ENCODE peak calls at places on chromosomes 12 and 14, in eight cellular contexts. L is CD8-positive, alpha-beta T cell; X is uterus; H is upper lobe of right lung; W is PC-3; N is mucosa of descending colon; F is AG10803; Q is Caco-2. E is an unnamed sample.

GRCh38 chr12:28540324-28540714 is 350.1 kb downstream of the CCDC91 start:
- DNase-seq in F (no peak), W (no peak), H (no peak), Q (no peak), X (no peak), N (no peak), L (no peak), E (no peak)

GRCh38 chr14:105013150-105013787 is 7.6 kb downstream of the CDCA4 start:
- DNase-seq in F (peak), N (no peak), X (no peak), L (no peak), Q (no peak), H (no peak), W (no peak), E (peak)

GRCh38 chr12:13962699-13963098 is 18.7 kb downstream of the GRIN2B start:
- DNase-seq in F (no peak), W (peak), Q (peak), N (no peak), H (no peak), L (no peak), X (no peak), E (no peak)

GRCh38 chr14:64572721-64573508 is 23.2 kb downstream of the PPP1R36 start:
- DNase-seq in F (no peak), Q (no peak), W (no peak), N (no peak), H (no peak), L (no peak), X (no peak), E (no peak)

GRCh38 chr14:95061317-95062093 is 95.8 kb downstream of the DICER1 start:
- DNase-seq in L (no peak), X (no peak), N (no peak), W (no peak), H (peak), F (no peak), Q (no peak), E (no peak)

GRCh38 chr12:78359530-78359929 is 505.0 kb upstream of the SYT1 start:
- DNase-seq in W (no peak), X (peak), H (no peak), F (peak), L (no peak), Q (no peak), N (no peak), E (no peak)

GRCh38 chr12:124286414-124286813 is 8.5 kb upstream of the RFLNA start:
- DNase-seq in L (no peak), Q (no peak), F (no peak), W (no peak), H (no peak), X (no peak), N (peak), E (no peak)

GRCh38 chr12:44858456-44858855 is 17.7 kb downstream of the NELL2 start:
- DNase-seq in Q (no peak), F (no peak), W (no peak), H (no peak), X (no peak), L (no peak), N (no peak), E (no peak)

GRCh38 chr12:43180242-43180641 is 371.8 kb downstream of the ADAMTS20 start:
- DNase-seq in N (no peak), F (no peak), L (no peak), W (no peak), X (no peak), Q (no peak), H (no peak), E (no peak)

DNA sequence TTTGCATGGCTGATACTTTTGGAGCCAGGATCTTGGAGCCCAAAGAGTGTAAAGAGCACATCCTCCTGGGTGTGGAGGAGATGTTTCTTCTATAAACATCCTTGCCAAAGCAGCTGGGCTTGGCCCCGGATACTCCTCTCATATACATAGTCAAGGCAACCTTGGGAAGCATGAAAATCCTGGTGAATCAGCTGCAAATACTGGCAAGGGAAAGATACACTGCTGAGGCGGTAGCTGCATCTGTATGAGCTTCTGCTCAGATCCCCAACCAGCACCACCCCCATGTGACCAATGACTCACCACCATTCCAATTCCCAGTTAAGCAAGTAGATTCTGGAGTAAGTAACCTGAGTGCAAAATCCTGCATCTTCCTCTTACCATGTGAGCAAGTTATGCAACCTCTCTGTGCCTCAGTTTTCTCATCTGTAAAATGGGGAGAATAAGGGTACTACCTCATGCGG is 567.4 kb downstream of the MED13L start:
- DNase-seq in N (no peak), X (peak), L (no peak), F (peak), H (no peak), W (peak), Q (no peak), E (no peak)
- TF ChIP-seq CTCF in N (no peak), X (no peak), L (no peak), F (no peak), H (no peak), W (no peak), Q (no peak), E (no peak)

GRCh38 chr12:122878780-122879612 is 16.9 kb downstream of the VPS37B start:
- DNase-seq in X (no peak), N (peak), F (no peak), Q (no peak), W (no peak), H (no peak), L (peak), E (no peak)

GRCh38 chr12:122884091-122884826 is 11.7 kb downstream of the VPS37B start:
- DNase-seq in X (no peak), Q (no peak), L (no peak), W (no peak), F (no peak), N (no peak), H (no peak), E (no peak)

GRCh38 chr12:122880155-122880605 is 15.7 kb downstream of the VPS37B start:
- DNase-seq in X (no peak), N (no peak), F (no peak), H (no peak), W (no peak), Q (no peak), L (peak), E (no peak)

GRCh38 chr12:122882908-122883563 is 12.9 kb downstream of the VPS37B start:
- DNase-seq in X (no peak), N (no peak), F (no peak), H (no peak), W (no peak), L (no peak), Q (no peak), E (no peak)

DNA sequence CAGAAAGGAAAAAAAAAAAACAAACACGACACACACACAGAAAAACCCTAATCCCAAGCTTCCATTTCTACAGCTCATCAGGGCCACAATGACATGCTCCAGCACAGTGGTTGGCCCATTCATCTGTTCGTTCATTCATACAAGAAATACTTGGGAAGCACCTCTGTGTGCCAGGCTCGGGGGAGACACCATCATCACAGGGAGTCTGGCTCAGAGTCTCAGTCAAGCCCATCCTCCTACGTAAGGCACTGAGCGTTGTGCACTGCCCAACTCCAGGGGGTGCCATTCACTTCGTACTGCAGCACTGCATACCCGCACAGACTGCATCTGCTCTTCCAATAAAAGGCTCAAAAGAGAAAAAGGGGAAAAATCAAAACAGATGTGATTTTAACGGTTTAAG is 15.3 kb downstream of the VPS37B start:
- DNase-seq in Q (no peak), X (no peak), H (no peak), L (peak), W (peak), N (peak), F (peak), E (no peak)
- TF ChIP-seq CTCF in Q (no peak), X (peak), H (peak), L (peak), W (peak), N (no peak), F (peak), E (peak)

DNA sequence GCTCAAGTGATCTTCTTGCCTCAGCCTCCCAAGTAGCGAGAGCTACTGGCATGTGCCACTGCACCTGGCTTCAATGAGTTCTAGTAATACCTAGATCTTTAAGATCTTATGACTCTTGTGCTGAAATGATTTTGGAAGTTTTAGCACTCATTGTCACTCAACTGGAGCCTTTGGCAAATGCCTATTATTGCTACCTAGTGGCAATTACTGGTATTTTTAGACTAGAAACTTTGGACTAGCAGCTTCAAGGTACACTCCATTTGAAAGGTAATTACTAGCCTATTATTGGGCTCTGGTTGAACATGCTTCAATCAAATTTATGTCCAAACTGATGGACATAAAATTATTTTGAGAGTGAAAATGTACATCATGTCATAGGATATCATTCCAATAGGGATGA is 80.7 kb upstream of the MUCL1 start:
- DNase-seq in Q (no peak), H (no peak), X (no peak), L (no peak), N (no peak), F (no peak), W (peak), E (no peak)
- TF ChIP-seq CTCF in Q (no peak), H (no peak), X (no peak), L (no peak), N (no peak), F (no peak), W (peak), E (no peak)

GRCh38 chr14:60188115-60188514 is 22.9 kb upstream of the DHRS7 start:
- DNase-seq in X (no peak), H (no peak), Q (no peak), F (no peak), N (no peak), L (no peak), W (peak), E (no peak)

GRCh38 chr14:60183724-60184596 is 18.8 kb upstream of the DHRS7 start:
- DNase-seq in W (peak), F (peak), H (no peak), X (no peak), N (no peak), Q (peak), L (no peak), E (no peak)

GRCh38 chr14:60188696-60189095 is 23.5 kb upstream of the DHRS7 start:
- DNase-seq in X (no peak), F (no peak), N (no peak), H (no peak), W (no peak), L (no peak), Q (no peak), E (no peak)

GRCh38 chr14:60183138-60183537 is 17.9 kb upstream of the DHRS7 start:
- DNase-seq in N (no peak), X (no peak), L (no peak), F (no peak), Q (no peak), W (no peak), H (no peak), E (no peak)

DNA sequence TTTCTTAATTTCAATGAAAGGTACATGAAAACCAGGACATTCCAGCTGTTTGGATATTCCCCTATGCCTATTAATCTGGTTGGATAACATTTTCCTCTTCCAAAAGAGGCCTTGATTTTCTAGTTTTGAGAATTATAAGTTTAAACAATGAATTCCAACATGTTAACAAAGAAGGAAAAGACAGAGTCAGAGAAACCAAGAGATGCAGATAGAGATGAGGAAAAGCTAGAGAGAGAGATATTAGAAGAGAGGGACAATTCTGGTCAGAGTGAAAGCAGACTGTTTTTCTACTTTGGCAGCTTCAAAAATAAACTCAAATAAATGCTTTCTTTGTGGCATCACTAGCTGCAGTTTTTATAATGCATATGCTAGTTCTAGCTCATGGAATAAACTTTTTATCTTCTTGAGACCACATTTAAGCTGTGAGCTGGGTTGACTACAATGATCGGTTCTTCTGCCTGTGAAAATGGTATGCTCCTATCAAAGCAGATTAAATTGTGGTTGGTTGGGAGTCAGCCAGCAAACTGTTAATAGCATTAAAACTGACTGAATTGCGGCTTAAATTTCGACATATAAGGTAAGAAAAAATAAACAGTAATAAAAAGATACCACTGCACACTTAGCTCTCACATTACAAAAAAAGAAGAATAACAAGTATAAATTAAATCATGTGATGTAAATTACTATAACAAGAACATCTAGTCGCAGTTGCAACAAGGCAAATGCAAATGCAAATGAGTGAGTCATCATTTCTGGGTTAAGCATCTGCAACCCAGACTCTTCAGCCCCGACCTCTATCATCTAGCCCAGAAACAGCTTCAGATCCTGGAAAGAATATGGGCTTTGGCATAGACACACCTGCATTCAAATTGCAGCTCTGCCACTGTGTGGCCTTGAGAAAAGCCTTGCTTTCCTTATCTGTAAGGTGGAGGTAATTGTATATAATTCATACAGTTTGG is 19.7 kb upstream of the DHRS7 start:
- DNase-seq in H (no peak), N (no peak), F (no peak), Q (no peak), W (no peak), L (no peak), X (no peak), E (no peak)
- TF ChIP-seq CTCF in H (no peak), N (no peak), F (no peak), Q (no peak), W (peak), L (peak), X (no peak), E (peak)

DNA sequence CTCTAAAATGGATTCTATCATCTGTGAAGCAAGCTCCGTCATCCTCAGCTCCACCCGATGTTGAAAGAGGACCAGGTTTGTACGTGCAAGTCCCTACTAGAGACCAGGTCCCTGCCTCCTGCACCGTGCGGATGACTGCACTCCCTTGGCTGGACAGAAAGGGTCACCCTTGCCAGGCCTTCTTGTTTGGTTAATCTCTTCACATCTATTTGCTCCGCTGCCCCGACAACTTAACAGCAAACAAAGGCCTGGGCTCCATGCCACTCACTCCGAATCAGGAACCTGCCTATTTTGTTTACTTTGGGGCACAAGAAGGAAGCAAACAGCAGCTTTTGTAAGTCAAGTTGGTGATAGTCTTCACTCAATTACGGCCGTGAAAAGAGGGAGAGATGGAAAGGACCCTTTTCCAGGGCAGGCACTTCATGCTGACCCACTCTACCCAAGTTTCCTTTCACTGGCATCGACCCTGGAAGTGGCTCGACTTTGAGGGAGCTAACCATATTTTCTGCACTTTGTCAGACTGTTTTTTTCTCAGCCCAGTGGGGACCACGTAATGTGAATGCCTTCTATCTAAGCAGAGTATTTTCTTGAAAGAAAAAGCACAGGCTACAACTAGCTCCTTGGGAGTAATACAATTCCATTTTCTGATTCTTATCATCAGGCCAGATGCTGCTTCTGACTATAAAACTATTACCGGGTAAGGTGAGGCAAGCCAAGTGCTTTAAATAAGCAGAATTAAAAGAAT is 202.6 kb downstream of the FOXN3 start:
- DNase-seq in X (no peak), W (peak), Q (peak), L (no peak), F (peak), H (peak), N (peak), E (no peak)
- TF ChIP-seq CTCF in X (no peak), W (peak), Q (no peak), L (no peak), F (no peak), H (peak), N (no peak), E (no peak)

DNA sequence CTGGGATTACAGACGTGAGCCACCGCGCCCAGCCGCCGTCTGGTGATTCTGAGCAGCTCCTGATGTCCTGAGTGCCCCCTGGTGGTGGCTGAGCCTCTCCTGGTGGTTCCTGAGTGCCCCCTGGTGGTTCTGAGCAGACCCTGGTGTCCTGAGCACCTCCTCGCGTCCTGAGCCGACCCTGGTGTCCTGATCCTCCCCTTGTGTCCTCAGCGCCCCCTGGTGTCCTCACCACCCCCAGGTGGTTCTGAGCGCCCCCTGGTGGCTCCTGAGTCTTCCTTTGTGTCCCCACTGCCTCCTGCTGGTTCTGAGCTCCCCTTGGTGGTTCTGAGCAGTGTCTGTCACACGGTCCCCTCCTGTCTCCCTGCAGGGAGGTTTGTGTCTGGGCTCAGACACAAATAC is 1304.9 kb downstream of the TMEM121 start:
- DNase-seq in L (peak), X (no peak), F (no peak), Q (peak), W (no peak), N (peak), H (peak), E (peak)
- TF ChIP-seq CTCF in L (peak), X (no peak), F (no peak), Q (peak), W (peak), N (no peak), H (peak), E (no peak)

GRCh38 chr14:23528555-23528954 is 23.0 kb downstream of the ZFHX2 start:
- DNase-seq in L (no peak), N (no peak), W (peak), H (no peak), Q (peak), F (no peak), X (no peak), E (peak)
- TF ChIP-seq CTCF in L (no peak), N (no peak), W (peak), H (no peak), Q (no peak), F (no peak), X (no peak), E (no peak)

GRCh38 chr12:117143008-117143532 is 43.9 kb upstream of the TESC start:
- DNase-seq in X (no peak), L (no peak), F (no peak), W (peak), Q (peak), N (no peak), H (no peak), E (no peak)

GRCh38 chr12:117140397-117141096 is 41.3 kb upstream of the TESC start:
- DNase-seq in W (peak), X (no peak), L (no peak), Q (no peak), F (no peak), H (peak), N (peak), E (no peak)

GRCh38 chr12:117141097-117141898 is 42.1 kb upstream of the TESC start:
- DNase-seq in L (no peak), Q (no peak), W (no peak), H (peak), F (no peak), X (no peak), N (no peak), E (no peak)

GRCh38 chr12:117144599-117144998 is 45.4 kb upstream of the TESC start:
- DNase-seq in Q (no peak), W (no peak), N (no peak), X (no peak), H (no peak), L (no peak), F (no peak), E (no peak)

GRCh38 chr12:117142094-117142493 is 42.9 kb upstream of the TESC start:
- DNase-seq in F (no peak), Q (no peak), N (no peak), H (no peak), W (no peak), L (no peak), X (no peak), E (no peak)
- TF ChIP-seq CTCF in F (no peak), Q (no peak), N (no peak), H (no peak), W (no peak), L (no peak), X (no peak), E (no peak)

GRCh38 chr14:103623883-103624482 is 5.0 kb upstream of the KLC1 start:
- DNase-seq in H (peak), Q (no peak), X (no peak), W (no peak), F (no peak), L (no peak), N (no peak), E (peak)

GRCh38 chr14:103621860-103622259 is 7.2 kb upstream of the KLC1 start:
- DNase-seq in L (no peak), H (no peak), N (no peak), Q (no peak), X (no peak), F (no peak), W (no peak), E (no peak)

GRCh38 chr14:103625361-103626095 is 3.5 kb upstream of the KLC1 start:
- DNase-seq in N (no peak), F (no peak), W (no peak), L (peak), X (no peak), H (no peak), Q (no peak), E (peak)

GRCh38 chr14:103624860-103625259 is 4.2 kb upstream of the KLC1 start:
- DNase-seq in H (peak), L (no peak), F (peak), N (peak), W (peak), Q (peak), X (peak), E (peak)

GRCh38 chr14:103623308-103623707 is 5.7 kb upstream of the KLC1 start:
- DNase-seq in F (no peak), Q (no peak), H (no peak), N (no peak), W (no peak), X (no peak), L (no peak), E (no peak)
- TF ChIP-seq CTCF in F (no peak), Q (no peak), H (no peak), N (no peak), W (no peak), X (no peak), L (no peak), E (no peak)

GRCh38 chr12:62522984-62523383 is 56.4 kb downstream of the MON2 start:
- DNase-seq in L (no peak), F (peak), X (no peak), W (peak), H (no peak), Q (no peak), N (no peak), E (no peak)
- TF ChIP-seq CTCF in L (no peak), F (peak), X (no peak), W (peak), H (no peak), Q (no peak), N (no peak), E (no peak)